ENCODE peak calls at places on chromosomes 5 and 9, in nine cellular contexts. I, K, R, A, J, X, P, B and W are unnamed samples. For H3K9me3 and H3K27me3, the result is how much of the 10 kb centered on the place peaks cover.

GRCh38 chr9:37752646-37753488 is 738 bp upstream of the TRMT10B start:
- DNase-seq in R (no peak), X (no peak), K (no peak), J (no peak), I (no peak), P (no peak), A (no peak), B (no peak), W (no peak)

GRCh38 chr5:133285583-133286021 is 233.8 kb downstream of the HSPA4 start:
- DNase-seq in A (no peak), K (peak), B (peak), J (peak), X (no peak), R (peak), I (no peak), P (peak), W (no peak)

GRCh38 chr5:42419294-42419693 is 3.9 kb upstream of the GHR start:
- DNase-seq in R (no peak), A (no peak), P (no peak), J (no peak), B (no peak), K (no peak), X (no peak), I (no peak), W (no peak)

GRCh38 chr5:151270599-151270998 is 17.6 kb downstream of the GM2A start:
- DNase-seq in I (no peak), X (no peak), K (no peak), J (peak), P (no peak), R (no peak), B (no peak), A (no peak), W (no peak)

GRCh38 chr9:4654538-4654937 is 7.6 kb upstream of the PLPP6 start:
- DNase-seq in P (no peak), K (no peak), I (no peak), B (no peak), X (no peak), R (no peak), A (no peak), J (no peak), W (no peak)

GRCh38 chr9:113906411-113907110 is 30.5 kb downstream of the ZNF618 start:
- DNase-seq in K (no peak), A (no peak), J (no peak), P (no peak), B (no peak), X (no peak), I (no peak), R (peak), W (no peak)

GRCh38 chr9:134214395-134214765 is 50.0 kb upstream of the RNU6ATAC start:
- DNase-seq in X (no peak), K (no peak), R (no peak), J (no peak), B (no peak), A (no peak), P (no peak), I (no peak), W (no peak)

GRCh38 chr9:119304566-119304965 is 64.7 kb downstream of the BRINP1 start:
- DNase-seq in P (no peak), B (no peak), K (no peak), X (no peak), A (no peak), R (no peak), I (no peak), J (no peak), W (no peak)

GRCh38 chr9:75664597-75664996 is 225.9 kb upstream of the PCSK5 start:
- DNase-seq in R (no peak), K (no peak), A (no peak), B (no peak), I (no peak), X (no peak), P (no peak), J (no peak), W (no peak)

GRCh38 chr5:14204785-14205321 is 61.7 kb downstream of the TRIO start:
- DNase-seq in P (peak), K (peak), I (peak), X (peak), A (no peak), J (peak), R (peak), B (peak), W (no peak)

GRCh38 chr5:99004960-99005359 is 76.2 kb upstream of the CHD1 start:
- DNase-seq in J (no peak), A (no peak), I (no peak), B (no peak), K (no peak), P (no peak), X (no peak), R (no peak), W (no peak)

GRCh38 chr5:86030753-86031152 is 587.0 kb upstream of the COX7C start:
- DNase-seq in J (peak), K (no peak), B (no peak), P (no peak), X (no peak), R (no peak), A (no peak), I (no peak), W (no peak)

GRCh38 chr9:109012009-109012875 is 1.1 kb downstream of the CTNNAL1 start:
- DNase-seq in A (no peak), P (peak), K (peak), J (peak), R (peak), B (peak), I (peak), X (peak), W (peak)

GRCh38 chr5:13378073-13378472 is 566.4 kb downstream of the DNAH5 start:
- DNase-seq in J (peak), I (no peak), X (no peak), K (no peak), B (no peak), R (no peak), A (no peak), P (no peak), W (no peak)

GRCh38 chr5:45507174-45507573 is 189.0 kb downstream of the HCN1 start:
- DNase-seq in R (no peak), X (no peak), P (no peak), B (no peak), K (no peak), J (no peak), I (no peak), A (no peak), W (no peak)

GRCh38 chr5:125372694-125373621 is 626.5 kb upstream of the ZNF608 start:
- DNase-seq in X (no peak), A (no peak), I (no peak), J (peak), B (no peak), P (no peak), R (peak), K (no peak), W (no peak)

GRCh38 chr9:124410321-124410913 is 4.8 kb downstream of the PSMB7 start:
- DNase-seq in P (no peak), R (peak), I (no peak), A (no peak), K (no peak), X (no peak), B (no peak), J (no peak), W (no peak)

GRCh38 chr5:7857361-7857760 is 6.4 kb upstream of the CFAP90 start:
- DNase-seq in P (no peak), I (no peak), J (no peak), A (no peak), B (no peak), K (no peak), X (no peak), R (no peak), W (no peak)

GRCh38 chr9:101462558-101462957 is 27.0 kb upstream of the ALDOB start:
- DNase-seq in J (no peak), I (no peak), A (no peak), P (no peak), B (no peak), R (peak), X (no peak), K (no peak), W (no peak)

GRCh38 chr9:133137451-133138231 is 16.6 kb upstream of the RALGDS start:
- DNase-seq in B (peak), I (no peak), P (no peak), A (no peak), R (no peak), X (no peak), K (no peak), J (no peak), W (no peak)

GRCh38 chr9:94975480-94976452 is 249.3 kb downstream of the AOPEP start:
- DNase-seq in R (no peak), X (no peak), B (no peak), K (no peak), P (no peak), I (no peak), J (no peak), A (no peak), W (no peak)

GRCh38 chr9:27088981-27089380 is 20.0 kb upstream of the TEK start:
- DNase-seq in X (no peak), P (no peak), A (no peak), J (no peak), I (no peak), B (no peak), K (no peak), R (peak), W (no peak)

GRCh38 chr9:83955985-83956287 is 24.1 kb downstream of the HNRNPK start:
- DNase-seq in I (no peak), X (no peak), K (no peak), A (no peak), J (no peak), B (no peak), P (no peak), R (no peak), W (no peak)

GRCh38 chr5:150155258-150156032 is at the start of gene PDGFRB:
- DNase-seq in I (peak), X (peak), A (no peak), K (peak), R (peak), P (peak), B (peak), J (no peak), W (no peak)

GRCh38 chr9:112422417-112423148 is 42.7 kb downstream of the HSDL2 start:
- DNase-seq in I (no peak), J (no peak), B (no peak), X (no peak), P (no peak), R (no peak), K (no peak), A (no peak), W (no peak)

GRCh38 chr5:148833925-148834324 is 7.5 kb downstream of the ADRB2 start:
- DNase-seq in R (no peak), K (no peak), J (no peak), I (no peak), A (no peak), B (no peak), P (no peak), X (no peak), W (no peak)

GRCh38 chr5:531101-531748 is 7.0 kb upstream of the SLC9A3 start:
- DNase-seq in A (no peak), R (no peak), P (no peak), X (no peak), K (no peak), B (no peak), J (no peak), I (no peak), W (no peak)

GRCh38 chr5:110631236-110631635 is 95.2 kb downstream of the TMEM232 start:
- DNase-seq in J (no peak), B (no peak), A (no peak), K (no peak), I (no peak), R (no peak), X (no peak), P (no peak), W (no peak)

GRCh38 chr9:98522487-98522886 is 186.2 kb downstream of the GABBR2 start:
- DNase-seq in A (no peak), R (no peak), J (peak), X (no peak), I (no peak), K (no peak), P (no peak), B (no peak), W (no peak)

GRCh38 chr9:128292009-128292408 is 15.9 kb downstream of the SWI5 start:
- DNase-seq in X (no peak), P (no peak), R (no peak), I (no peak), A (no peak), K (no peak), J (no peak), B (no peak), W (no peak)

GRCh38 chr5:31559942-31560341 is 27.8 kb downstream of the C5orf22 start:
- DNase-seq in R (no peak), P (no peak), J (no peak), K (no peak), A (no peak), I (no peak), B (no peak), X (no peak), W (no peak)

GRCh38 chr5:27038476-27038875 is at the start of gene CDH9:
- DNase-seq in A (no peak), B (no peak), J (no peak), K (no peak), I (no peak), R (no peak), P (no peak), X (no peak), W (no peak)

GRCh38 chr9:124260769-124261603 is 3.2 kb downstream of the NEK6 start:
- DNase-seq in R (peak), X (peak), A (no peak), B (peak), J (peak), K (no peak), I (peak), P (peak), W (no peak)

GRCh38 chr5:73901045-73901444 is 275.0 kb downstream of the ARHGEF28 start:
- DNase-seq in B (no peak), K (peak), I (no peak), R (peak), X (no peak), A (no peak), J (no peak), P (peak), W (no peak)

GRCh38 chr9:116574027-116574679 is 113.0 kb upstream of the TRIM32 start:
- DNase-seq in I (no peak), B (peak), P (peak), A (no peak), R (no peak), K (no peak), J (no peak), X (peak), W (no peak)

GRCh38 chr5:126056851-126057622 is 366.2 kb upstream of the GRAMD2B start:
- DNase-seq in P (no peak), I (no peak), K (no peak), A (no peak), B (no peak), X (no peak), R (no peak), J (no peak), W (no peak)

GRCh38 chr5:80268916-80269315 is 13.1 kb upstream of the SERINC5 start:
- DNase-seq in R (no peak), P (no peak), X (no peak), K (no peak), I (no peak), J (no peak), B (no peak), A (no peak), W (no peak)

DNA sequence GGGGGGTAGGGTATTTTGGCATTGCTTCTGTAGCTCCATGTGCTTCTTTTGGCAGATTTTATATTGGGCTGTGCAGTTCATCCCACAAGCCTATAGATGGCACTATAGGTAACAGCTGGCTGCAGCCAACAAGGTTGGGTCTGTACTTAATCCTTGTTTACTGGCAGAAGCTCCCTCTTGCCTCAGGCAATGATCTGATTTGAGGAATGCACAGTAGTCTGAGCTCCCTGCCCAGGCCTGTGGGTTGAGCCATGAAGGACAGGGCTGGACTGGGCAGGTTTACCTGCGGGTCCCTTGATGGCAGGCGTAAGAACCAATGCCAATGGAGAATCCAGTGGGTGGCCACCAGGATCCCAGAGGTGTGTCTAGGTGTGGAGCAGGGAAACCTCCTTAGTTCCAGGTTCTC is 11.7 kb upstream of the OR1J2 start:
- DNase-seq in R (peak), B (no peak), J (peak), P (no peak), I (no peak), K (no peak), X (no peak), A (no peak), W (no peak)
- H3K9me3 ChIP-seq in R (under half), B (under half), J (under half), P (under half), I (under half), K (under half), X (under half), A (under half), W (under half)

GRCh38 chr9:19203058-19203457 is 27.4 kb upstream of the DENND4C start:
- DNase-seq in I (no peak), R (no peak), J (no peak), B (no peak), X (no peak), A (no peak), P (no peak), K (no peak), W (no peak)
- H3K27ac ChIP-seq in I (no peak), R (no peak), J (no peak), B (peak), X (no peak), A (no peak), P (no peak), K (no peak), W (no peak)

GRCh38 chr9:25025156-25025555 is 479.5 kb upstream of the IZUMO3 start:
- DNase-seq in X (no peak), R (no peak), J (no peak), K (no peak), B (no peak), P (no peak), A (no peak), I (no peak), W (no peak)
- H3K27me3 ChIP-seq in X (under half), R (under half), J (under half), K (under half), B (under half), P (under half), A (under half), I (under half), W (under half)

DNA sequence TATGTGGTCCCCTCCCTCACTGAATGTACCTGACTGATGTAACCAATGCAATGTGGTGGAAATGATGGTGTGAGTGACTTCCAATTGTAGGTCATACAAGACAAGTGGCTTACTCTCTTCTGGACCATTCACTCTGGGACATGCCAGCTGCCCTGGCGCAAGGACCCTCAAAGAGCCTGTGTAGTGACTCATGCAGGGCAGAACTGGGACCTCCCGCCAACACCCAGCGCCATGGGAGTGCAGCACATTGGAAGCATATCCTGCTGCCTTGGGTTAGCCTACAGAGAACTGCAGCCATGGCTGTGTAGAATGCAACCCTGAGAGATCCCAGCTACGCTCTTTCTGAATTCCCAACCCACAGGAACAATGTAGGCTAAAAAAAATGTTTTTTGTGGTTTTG is 90.0 kb upstream of the PANK3 start:
- DNase-seq in B (no peak), A (no peak), R (no peak), K (no peak), I (no peak), P (no peak), X (no peak), J (no peak), W (no peak)
- H3K9me3 ChIP-seq in B (under half), A (under half), R (under half), K (under half), I (under half), P (under half), X (under half), J (under half), W (under half)